ENCODE peak calls at places on chromosomes 12 and 14, in five cellular contexts. V, U, E, G and S are unnamed samples.

GRCh38 chr14:74637184-74637562 is 25.1 kb upstream of the LTBP2 start:
- DNase-seq in G (no peak), E (no peak), U (no peak), V (no peak), S (no peak)

GRCh38 chr14:103594265-103594664 is 31.5 kb downstream of the COA8 start:
- DNase-seq in G (no peak), V (no peak), E (peak; percentile 70), U (no peak), S (peak; percentile 49)

GRCh38 chr12:85559534-85559933 is 276.7 kb downstream of the RASSF9 start:
- DNase-seq in V (no peak), E (no peak), G (no peak), U (no peak), S (no peak)

GRCh38 chr12:24719293-24719721 is 229.6 kb downstream of the BCAT1 start:
- DNase-seq in G (no peak), E (no peak), V (no peak), U (no peak), S (no peak)

GRCh38 chr12:26246483-26247164 is 51.3 kb downstream of the SSPN start:
- DNase-seq in U (no peak), V (peak; percentile 39), E (no peak), G (no peak), S (no peak)

GRCh38 chr14:50139192-50139591 is 22.8 kb upstream of the VCPKMT start:
- DNase-seq in V (no peak), G (no peak), U (no peak), E (no peak), S (peak; percentile 33)

GRCh38 chr12:51247523-51248206 is 9.0 kb downstream of the DAZAP2 start:
- DNase-seq in V (no peak), U (no peak), G (peak; percentile 55), E (no peak), S (no peak)

GRCh38 chr14:90831821-90832220 is 15.6 kb upstream of the TTC7B start:
- DNase-seq in E (no peak), U (no peak), V (no peak), G (no peak), S (no peak)

GRCh38 chr12:1809606-1810140 is 10.7 kb upstream of the LRTM2 start:
- DNase-seq in E (no peak), U (peak; percentile 25), G (no peak), V (no peak), S (no peak)

GRCh38 chr12:119828300-119828699 is 48.8 kb downstream of the CIT start:
- DNase-seq in V (no peak), E (no peak), G (no peak), U (no peak), S (no peak)

GRCh38 chr14:85579957-85580356 is 50.0 kb downstream of the FLRT2 start:
- DNase-seq in U (no peak), G (no peak), V (no peak), E (no peak), S (no peak)

GRCh38 chr12:116880817-116881324 is 370 bp downstream of the HRK start:
- DNase-seq in V (no peak), G (peak; percentile 75), E (peak; percentile 27), U (peak; percentile 69), S (no peak)

GRCh38 chr14:37977481-37977880 is 230.2 kb upstream of the SSTR1 start:
- DNase-seq in V (no peak), G (no peak), E (no peak), U (no peak), S (no peak)

GRCh38 chr12:68222336-68222735 is 3.3 kb downstream of the IL26 start:
- DNase-seq in U (no peak), E (no peak), V (no peak), G (no peak), S (no peak)

GRCh38 chr12:94644141-94644575 is 6.2 kb downstream of the TMCC3 start:
- DNase-seq in E (no peak), U (no peak), V (no peak), G (no peak), S (no peak)

DNA sequence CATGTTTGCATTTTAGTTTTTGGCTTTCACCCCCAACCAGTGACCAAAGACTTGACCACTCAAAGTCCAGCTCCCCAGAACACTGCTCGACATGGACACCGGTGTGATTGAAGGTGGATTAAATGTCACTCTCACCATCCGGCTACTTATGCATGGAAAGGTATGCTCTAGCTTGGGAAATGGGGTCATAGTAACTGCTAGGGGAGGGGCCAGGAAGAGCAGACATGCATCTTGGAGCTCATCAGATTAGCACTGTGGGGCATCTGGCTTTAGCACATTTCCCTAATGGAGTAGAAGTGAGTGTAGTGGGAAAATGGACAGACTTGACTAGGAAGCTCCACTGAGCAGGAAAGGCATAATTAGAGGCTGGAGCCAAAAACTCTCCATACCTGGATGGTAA is 2.8 kb downstream of the PCBP2 start:
- DNase-seq in G (no peak), V (no peak), E (no peak), U (no peak), S (no peak)
- H3K4me3 ChIP-seq in G (no peak overlapping the region), V (no peak overlapping the region), E (no peak overlapping the region), U (no peak overlapping the region), S (no peak overlapping the region)

DNA sequence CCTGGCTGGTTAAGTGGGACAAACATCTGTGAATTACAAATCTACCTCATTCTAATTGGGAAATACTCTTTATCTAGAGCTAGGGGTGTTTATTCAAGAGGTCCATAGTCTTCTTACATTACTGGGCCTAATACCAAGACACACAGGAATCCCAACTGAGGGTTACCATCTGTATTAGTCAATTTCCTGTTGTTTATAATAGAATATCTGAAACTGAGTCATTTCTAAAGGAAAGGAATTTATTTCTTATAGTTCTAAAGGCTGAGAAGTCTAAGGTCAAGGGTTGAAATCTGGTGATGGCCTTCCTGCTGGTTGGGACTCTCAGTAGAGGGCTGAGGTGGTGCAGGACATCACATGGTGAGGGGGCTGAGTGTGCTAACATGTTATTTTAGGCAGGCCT is 36.0 kb downstream of the RTRAF start:
- DNase-seq in E (no peak), G (no peak), U (no peak), V (no peak), S (no peak)
- TF ChIP-seq ZNF274 in E (no peak), G (no peak), U (no peak), V (no peak), S (no peak)

GRCh38 chr12:57146092-57146491 is 1.3 kb downstream of the LRP1-AS start:
- DNase-seq in E (no peak), V (no peak), G (no peak), U (no peak), S (no peak)
- H3K9ac ChIP-seq in E (no peak overlapping the region), V (no peak overlapping the region), G (no peak overlapping the region), U (no peak overlapping the region), S (no peak overlapping the region)

GRCh38 chr14:35809597-35809996 is 502 bp upstream of the RALGAPA1 start:
- DNase-seq in E (no peak), G (no peak), V (no peak), U (no peak), S (no peak)

GRCh38 chr14:35810963-35811362 is 1.9 kb upstream of the RALGAPA1 start:
- DNase-seq in V (no peak), G (no peak), U (no peak), E (no peak), S (no peak)

GRCh38 chr14:35806006-35806907 is 2.8 kb downstream of the RALGAPA1 start:
- DNase-seq in E (peak; percentile 97), G (no peak), V (no peak), U (no peak), S (no peak)

GRCh38 chr14:35808076-35808657 is 928 bp downstream of the RALGAPA1 start:
- DNase-seq in G (no peak), V (no peak), E (no peak), U (peak; percentile 30), S (no peak)

DNA sequence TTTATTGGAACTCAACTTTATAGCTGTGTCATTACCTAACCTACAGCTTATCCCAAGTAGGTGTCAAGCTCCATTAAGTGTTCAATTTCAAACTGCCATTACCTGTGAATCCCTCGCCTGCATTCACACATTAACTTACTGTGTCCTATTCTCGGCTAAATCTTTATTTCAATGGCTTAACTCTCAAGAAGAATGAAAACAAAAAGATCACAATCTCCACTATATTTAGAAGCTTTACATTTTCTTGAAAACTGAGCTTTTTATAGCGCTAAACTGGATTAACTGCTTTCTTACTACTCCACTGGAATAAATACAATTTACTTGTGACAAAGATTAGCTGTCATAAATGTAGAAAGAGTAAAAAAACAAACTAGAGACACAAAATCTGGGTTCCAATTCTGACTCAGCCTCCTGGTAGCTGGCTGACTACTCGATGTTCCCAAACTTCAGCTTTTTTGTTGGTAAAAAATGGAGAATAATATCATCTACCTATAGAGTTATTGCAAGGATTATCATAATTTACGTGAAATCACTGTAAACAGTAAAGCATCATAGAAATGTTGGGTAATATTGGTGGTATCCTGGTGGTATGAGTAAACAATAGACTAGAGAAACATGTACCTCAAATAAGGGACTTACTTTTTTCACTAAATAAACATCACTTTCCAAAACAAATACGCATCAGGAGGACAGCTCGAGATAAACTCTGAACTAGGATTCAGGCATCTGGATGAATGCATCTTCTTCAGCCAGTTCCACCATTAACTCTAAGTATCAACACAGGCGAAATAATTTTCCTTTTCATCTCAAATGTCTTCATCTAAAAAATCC is 1.7 kb downstream of the RALGAPA1 start:
- DNase-seq in V (no peak), U (no peak), E (peak; percentile 93), G (no peak), S (no peak)
- H3K4me3 ChIP-seq in V (peak overlapping the region; percentile 81), U (no peak overlapping the region), E (peak overlapping the region; percentile 85), G (peak overlapping the region; percentile 89), S (no peak overlapping the region)

DNA sequence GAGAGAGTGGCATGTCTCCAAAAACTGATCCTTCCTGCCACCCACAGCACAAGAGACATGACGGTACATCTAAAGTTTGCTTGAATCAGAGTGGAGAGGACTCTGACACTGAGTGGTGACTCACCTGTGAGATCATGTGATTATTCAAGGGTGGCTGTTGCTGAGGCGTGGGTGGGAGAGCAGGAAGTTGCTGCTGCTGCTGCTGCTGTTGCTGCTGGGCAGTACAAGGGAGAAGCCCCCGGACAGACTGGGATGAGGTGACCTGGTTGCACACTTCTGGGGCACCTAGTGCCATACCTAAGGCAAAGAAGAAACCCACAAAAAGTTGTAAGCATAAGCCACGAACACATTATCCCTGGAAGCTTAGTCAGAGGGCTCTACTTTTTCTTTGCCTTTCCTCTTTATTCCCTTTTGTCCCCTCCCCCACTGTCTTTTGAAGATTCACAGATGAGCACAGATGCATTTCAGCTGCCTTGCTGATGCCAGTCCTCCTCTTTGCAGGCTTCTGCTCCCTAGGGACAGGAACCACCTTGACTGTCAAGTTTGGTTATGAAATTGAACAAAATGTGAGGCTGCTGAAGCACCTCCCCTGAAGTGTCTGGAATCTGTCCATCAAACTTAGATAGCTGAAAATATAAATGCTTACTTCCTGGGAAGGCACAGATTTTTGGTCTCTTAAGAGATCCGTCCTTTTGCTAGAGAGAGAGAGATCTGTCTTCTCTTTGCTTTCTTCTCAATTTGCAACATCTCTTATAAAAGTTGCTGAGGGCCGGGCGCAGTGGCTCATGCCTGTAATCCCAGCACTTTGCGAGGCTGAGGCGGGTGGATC is 29.5 kb upstream of the STAC3 start:
- DNase-seq in E (peak; percentile 84), U (peak; percentile 68), G (no peak), V (peak; percentile 79), S (no peak)
- TF ChIP-seq ZNF274 in E (no peak), U (no peak), G (no peak), V (no peak), S (no peak)

GRCh38 chr12:108611884-108612415 is 14.1 kb upstream of the TMEM119 start:
- DNase-seq in V (peak; percentile 72), U (peak; percentile 74), G (peak; percentile 89), E (peak; percentile 44), S (no peak)
- H3K9ac ChIP-seq in V (no peak overlapping the region), U (no peak overlapping the region), G (no peak overlapping the region), E (no peak overlapping the region), S (no peak overlapping the region)

DNA sequence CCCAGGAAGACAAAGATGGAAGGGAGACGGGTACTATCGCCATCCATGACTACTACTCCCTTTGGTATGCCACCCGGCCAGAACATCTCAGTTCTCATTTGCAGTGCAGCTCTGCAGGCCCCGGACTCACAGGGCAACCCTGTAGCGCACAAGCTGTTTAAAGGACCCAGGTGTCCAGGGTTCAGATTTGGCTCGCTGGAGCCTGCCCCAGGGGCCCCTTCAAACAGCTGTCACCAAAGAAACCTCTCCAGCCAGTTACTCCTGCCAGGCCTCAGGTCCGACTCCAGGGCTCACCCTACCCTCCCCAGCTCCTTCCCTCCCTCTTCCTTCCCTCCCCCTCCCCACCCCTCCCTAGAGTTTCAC is 5.5 kb upstream of the CHD4 start:
- DNase-seq in G (no peak), E (no peak), V (no peak), U (no peak), S (no peak)
- H3K4me3 ChIP-seq in G (no peak overlapping the region), E (peak overlapping the region; percentile 34), V (peak overlapping the region; percentile 22), U (peak overlapping the region; percentile 32), S (peak overlapping the region; percentile 26)